ENCODE peak calls at places on chromosomes 6 and 20, in four cellular contexts. V is fibroblast of lung, J is body of pancreas, L is MM.1S. C is an unnamed sample.

GRCh38 chr6:120873125-120873865 is 461.0 kb downstream of the TBC1D32 start:
- DNase-seq in J (no peak), L (no peak), V (no peak), C (no peak)

GRCh38 chr6:137282253-137282652 is 63.1 kb upstream of the IFNGR1 start:
- DNase-seq in J (no peak), L (no peak), V (no peak), C (peak; percentile 41)

GRCh38 chr6:75213732-75214131 is 7.9 kb upstream of the COL12A1 start:
- DNase-seq in L (no peak), J (no peak), V (no peak), C (no peak)

GRCh38 chr20:34559311-34560140 is 1.0 kb downstream of the MAP1LC3A start:
- DNase-seq in V (peak; percentile 5), J (no peak), L (no peak), C (no peak)

GRCh38 chr6:62707156-62707555 is 421.1 kb upstream of the KHDRBS2 start:
- DNase-seq in L (no peak), V (no peak), J (no peak), C (no peak)

GRCh38 chr6:13194852-13195251 is 133.5 kb downstream of the TBC1D7 start:
- DNase-seq in L (peak; percentile 89), J (peak; percentile 27), V (peak; percentile 71), C (peak; percentile 12)

GRCh38 chr6:163263998-163264661 is 150.4 kb upstream of the QKI start:
- DNase-seq in L (no peak), V (no peak), J (peak; percentile 80), C (no peak)

GRCh38 chr6:119856136-119856535 is 506.6 kb upstream of the MAN1A1 start:
- DNase-seq in J (no peak), L (peak; percentile 66), V (peak; percentile 5), C (no peak)

GRCh38 chr6:69785697-69786096 is 11.1 kb downstream of the LMBRD1 start:
- DNase-seq in V (no peak), J (no peak), L (no peak), C (no peak)

GRCh38 chr6:143531720-143532504 is 20.4 kb upstream of the FUCA2 start:
- DNase-seq in J (no peak), V (no peak), L (no peak), C (no peak)

GRCh38 chr20:227439-228105 is 514 bp downstream of the DEFB129 start:
- DNase-seq in V (no peak), J (no peak), L (peak; percentile 11), C (no peak)

GRCh38 chr6:75285156-75285639 is 606 bp upstream of the TMEM30A start:
- DNase-seq in L (no peak), V (no peak), J (no peak), C (peak; percentile 50)

GRCh38 chr6:391559-392440 is at the start of gene IRF4:
- DNase-seq in V (no peak), L (peak; percentile 88), J (no peak), C (peak; percentile 89)

GRCh38 chr6:52340603-52340880 is 21.4 kb upstream of the PAQR8 start:
- DNase-seq in L (no peak), V (no peak), J (no peak), C (no peak)

GRCh38 chr20:41329435-41330342 is 10.9 kb upstream of the LPIN3 start:
- DNase-seq in V (peak; percentile 95), L (peak; percentile 68), J (peak; percentile 55), C (peak; percentile 45)

GRCh38 chr6:39452306-39452705 is 129.8 kb upstream of the KCNK16 start:
- DNase-seq in V (peak; percentile 45), L (no peak), J (no peak), C (no peak)

GRCh38 chr20:40961686-40962640 is 66.7 kb upstream of the TOP1 start:
- DNase-seq in V (peak; percentile 26), L (no peak), J (no peak), C (no peak)

GRCh38 chr6:166592818-166593217 is 6.3 kb upstream of the RAMACL start:
- DNase-seq in L (no peak), J (no peak), V (peak; percentile 63), C (no peak)

GRCh38 chr6:120056085-120056484 is 706.5 kb upstream of the MAN1A1 start:
- DNase-seq in V (no peak), J (no peak), L (no peak), C (peak; percentile 2)

GRCh38 chr6:71402101-71402500 is 113.5 kb downstream of the OGFRL1 start:
- DNase-seq in V (no peak), L (no peak), J (no peak), C (no peak)

GRCh38 chr6:71405416-71405815 is 116.8 kb downstream of the OGFRL1 start:
- DNase-seq in L (no peak), V (no peak), J (no peak), C (no peak)

GRCh38 chr6:71404967-71405278 is 116.3 kb downstream of the OGFRL1 start:
- DNase-seq in V (no peak), L (no peak), J (no peak), C (no peak)

GRCh38 chr6:71404145-71404966 is 115.7 kb downstream of the OGFRL1 start:
- DNase-seq in V (peak; percentile 64), L (no peak), J (no peak), C (no peak)

DNA sequence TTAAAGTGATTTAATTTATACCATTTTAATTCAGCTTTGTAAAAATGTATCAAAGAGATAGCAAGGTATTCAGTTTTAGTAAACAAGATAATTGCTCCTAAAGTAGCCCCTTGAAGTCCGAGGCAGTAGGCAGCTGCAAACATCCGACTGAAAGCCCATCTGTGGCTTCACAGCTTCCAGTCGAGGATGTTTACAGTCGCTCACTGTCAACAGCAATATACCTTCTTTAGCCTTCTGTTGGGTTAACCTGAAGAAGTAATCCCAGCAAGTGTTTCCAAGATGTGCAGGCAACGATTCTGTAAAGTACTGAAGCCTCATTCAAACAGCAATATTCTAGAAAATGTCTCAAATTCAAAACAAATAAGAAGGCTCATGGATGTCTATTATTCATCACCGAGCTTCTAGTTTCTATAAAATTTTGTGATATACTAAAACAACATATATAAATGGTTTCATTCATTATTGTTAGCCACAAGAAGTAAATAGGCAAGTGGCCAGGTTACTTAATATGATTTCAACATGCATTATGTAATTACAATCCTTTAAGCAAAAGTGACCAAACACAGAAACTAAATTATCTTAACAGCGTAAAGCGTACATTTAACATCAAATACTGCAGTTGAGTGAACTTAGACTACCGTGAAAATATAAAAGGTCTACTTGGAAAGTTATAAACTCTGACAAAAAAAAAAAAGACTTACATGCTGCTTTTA is 115.0 kb downstream of the OGFRL1 start:
- DNase-seq in J (no peak), L (no peak), V (peak; percentile 38), C (no peak)
- H3K4me3 ChIP-seq in J (no peak overlapping the region), L (no peak overlapping the region), V (peak overlapping the region; percentile 21), C (no peak overlapping the region)

DNA sequence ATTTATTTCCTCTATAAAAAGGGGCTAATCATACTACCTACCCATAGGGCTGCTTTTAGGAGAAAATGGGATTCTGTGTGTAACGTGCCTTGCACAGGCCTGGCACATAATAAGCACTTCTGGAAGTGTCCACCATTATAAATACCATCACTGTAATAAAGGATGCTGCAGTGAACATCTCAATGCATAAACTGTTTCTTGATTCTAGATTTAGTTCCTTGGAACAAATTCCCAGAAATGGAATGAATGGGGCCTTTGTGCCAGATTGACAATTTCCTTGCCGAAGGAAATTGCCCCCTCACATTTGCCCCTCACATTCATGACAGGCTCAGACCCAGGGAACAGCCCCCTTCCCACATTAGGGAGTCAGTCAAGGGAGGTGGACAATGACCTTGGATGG is 29.2 kb downstream of the BPIFB4 start:
- DNase-seq in L (no peak), V (no peak), J (no peak), C (no peak)
- H3K4me3 ChIP-seq in L (no peak overlapping the region), V (no peak overlapping the region), J (no peak overlapping the region), C (no peak overlapping the region)

DNA sequence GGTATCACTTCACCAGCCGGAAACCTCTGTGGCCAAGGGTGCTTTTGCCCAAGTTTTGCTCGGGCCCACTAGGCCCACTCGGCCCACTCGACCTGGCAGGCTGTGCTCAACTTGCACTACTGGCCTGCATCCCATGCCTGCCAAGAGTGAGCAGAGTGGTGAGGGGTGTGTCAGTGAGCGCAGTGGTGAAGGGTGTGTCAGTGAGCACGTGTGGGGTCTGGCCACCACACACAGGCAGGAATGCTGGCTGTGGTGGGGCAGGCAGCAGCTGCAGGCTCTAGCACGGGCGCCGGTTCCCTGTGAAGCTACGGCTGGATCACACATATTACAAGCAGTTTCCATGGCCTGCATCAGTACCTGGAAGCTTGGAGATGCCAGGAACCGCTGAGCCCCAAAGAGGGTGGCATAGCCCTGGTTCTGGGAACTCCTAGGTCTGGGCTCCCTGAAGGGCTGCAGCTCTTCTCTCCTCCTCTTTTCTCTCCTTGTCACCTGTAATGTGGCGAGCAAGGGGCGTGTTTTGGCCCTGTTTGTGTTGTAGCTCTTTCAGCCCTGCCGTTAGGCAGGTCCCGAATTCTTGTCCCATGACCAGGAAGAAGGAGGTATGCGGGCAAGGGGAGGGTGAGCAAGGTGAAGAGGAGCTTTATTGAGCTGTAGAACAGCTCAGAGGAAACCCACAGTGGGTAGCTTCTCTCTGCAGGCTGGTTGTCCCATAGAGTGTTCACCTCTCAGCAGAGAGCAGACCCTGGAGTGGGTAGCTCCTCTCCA is 51.0 kb upstream of the CLDN20 start:
- DNase-seq in J (no peak), V (no peak), L (no peak), C (no peak)
- H3K4me3 ChIP-seq in J (no peak overlapping the region), V (no peak overlapping the region), L (no peak overlapping the region), C (no peak overlapping the region)

DNA sequence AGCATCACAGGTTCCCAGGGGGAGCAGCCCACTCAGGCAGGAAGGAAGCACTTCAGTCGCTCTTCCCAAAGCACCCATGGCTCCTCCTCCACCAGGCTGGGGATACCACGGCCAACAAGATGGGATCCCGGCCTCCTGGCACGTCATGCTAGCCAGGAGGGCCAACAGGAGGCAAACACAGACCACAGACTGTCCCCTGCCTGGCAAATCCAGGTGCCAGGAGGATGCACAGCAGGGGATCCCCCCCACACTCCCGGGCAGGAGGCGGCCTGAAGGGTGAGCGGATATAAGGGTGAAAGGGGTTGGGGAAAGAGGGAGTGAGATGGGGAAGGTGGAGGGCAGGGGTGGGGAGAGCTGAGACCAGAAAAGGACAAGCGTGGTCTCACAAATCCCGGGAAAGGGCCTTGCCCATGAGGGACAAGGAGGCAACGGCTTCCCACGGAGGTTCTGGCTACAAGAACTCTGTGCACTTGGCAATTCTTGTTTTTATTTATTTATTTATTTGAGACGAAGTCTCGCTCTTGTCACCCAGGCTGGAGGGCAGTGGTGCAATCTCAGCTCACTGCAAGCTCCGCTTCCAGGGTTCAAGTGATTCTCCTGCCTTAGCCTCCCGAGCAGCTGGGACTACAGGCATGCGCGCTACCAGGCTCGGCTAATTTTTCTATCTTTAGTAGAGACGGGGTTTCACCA is 7.2 kb downstream of the PXDC1 start:
- DNase-seq in V (no peak), J (no peak), L (no peak), C (no peak)
- H3K4me3 ChIP-seq in V (no peak overlapping the region), J (no peak overlapping the region), L (no peak overlapping the region), C (no peak overlapping the region)

DNA sequence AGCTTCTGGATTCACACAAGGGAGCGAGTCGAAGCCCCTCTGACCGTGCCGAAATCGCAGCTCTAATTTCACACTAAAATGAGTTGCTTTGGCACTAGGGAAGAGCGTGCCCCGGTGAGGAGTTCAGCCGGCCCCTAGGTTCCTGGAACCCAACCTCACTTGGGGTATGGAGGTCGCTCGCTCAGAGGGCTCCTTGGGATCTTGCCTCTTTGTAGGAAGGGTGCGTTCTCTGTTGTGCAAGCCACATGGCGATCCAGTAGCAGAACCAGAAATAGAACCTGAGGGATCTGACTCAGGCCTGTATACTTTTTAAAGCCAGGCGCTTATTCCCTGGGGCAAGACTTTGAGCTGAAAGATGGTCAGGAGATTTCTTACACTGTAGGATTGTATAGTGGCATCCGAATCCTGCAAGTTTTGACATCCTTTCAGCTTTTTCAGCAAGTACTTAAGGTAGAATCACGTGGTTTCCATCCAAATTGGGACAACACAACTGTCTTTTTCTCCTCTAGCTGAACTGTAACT is 861 bp upstream of the RALGAPA2 start:
- DNase-seq in V (no peak), J (no peak), L (no peak), C (no peak)
- H3K4me3 ChIP-seq in V (peak overlapping the region; percentile 52), J (no peak overlapping the region), L (peak overlapping the region; percentile 81), C (peak overlapping the region; percentile 76)

GRCh38 chr20:63598479-63599395 is 24.7 kb upstream of the HELZ2 start:
- DNase-seq in L (no peak), J (no peak), V (no peak), C (no peak)
- H3K4me3 ChIP-seq in L (no peak overlapping the region), J (no peak overlapping the region), V (no peak overlapping the region), C (no peak overlapping the region)

C was measured in GM06990.